ENCODE peak calls at places on chromosome 9, in seven cellular contexts. One of them, this sample, is unnamed.

GRCh38 chr9:72598639-72599038 is 77.2 kb downstream of the TMC1 start:
- DNase-seq in BJ: no peak
- DNase-seq in AG04449: no peak
- DNase-seq in fibroblast of pulmonary artery: no peak
- DNase-seq in K562: no peak
- DNase-seq in GM06990: no peak
- DNase-seq in sigmoid colon: no peak
- DNase-seq in this sample: no peak

GRCh38 chr9:347667-348292 is 133.1 kb downstream of the DOCK8 start:
- DNase-seq in BJ: no peak
- DNase-seq in AG04449: no peak
- DNase-seq in fibroblast of pulmonary artery: peak
- DNase-seq in K562: peak
- DNase-seq in GM06990: no peak
- DNase-seq in sigmoid colon: no peak
- DNase-seq in this sample: no peak

GRCh38 chr9:136728080-136728547 is 14.6 kb downstream of the LCN10 start:
- DNase-seq in BJ: peak
- DNase-seq in GM06990: peak
- DNase-seq in AG04449: peak
- DNase-seq in K562: peak
- DNase-seq in fibroblast of pulmonary artery: peak
- DNase-seq in sigmoid colon: peak
- DNase-seq in this sample: peak

GRCh38 chr9:137195525-137196220 is 4.9 kb downstream of the TPRN start:
- DNase-seq in AG04449: no peak
- DNase-seq in sigmoid colon: no peak
- DNase-seq in BJ: no peak
- DNase-seq in GM06990: no peak
- DNase-seq in K562: no peak
- DNase-seq in fibroblast of pulmonary artery: no peak
- DNase-seq in this sample: no peak

GRCh38 chr9:112069318-112070169 is 105.6 kb downstream of the SUSD1 start:
- DNase-seq in AG04449: no peak
- DNase-seq in GM06990: peak
- DNase-seq in BJ: no peak
- DNase-seq in sigmoid colon: no peak
- DNase-seq in K562: peak
- DNase-seq in fibroblast of pulmonary artery: no peak
- DNase-seq in this sample: no peak

GRCh38 chr9:137297966-137298365 is 4.1 kb downstream of the NRARP start:
- DNase-seq in AG04449: no peak
- DNase-seq in K562: no peak
- DNase-seq in GM06990: no peak
- DNase-seq in BJ: no peak
- DNase-seq in fibroblast of pulmonary artery: no peak
- DNase-seq in sigmoid colon: no peak
- DNase-seq in this sample: no peak

GRCh38 chr9:16530669-16531461 is 339.6 kb downstream of the BNC2 start:
- DNase-seq in GM06990: no peak
- DNase-seq in sigmoid colon: peak
- DNase-seq in BJ: no peak
- DNase-seq in AG04449: no peak
- DNase-seq in fibroblast of pulmonary artery: peak
- DNase-seq in K562: no peak
- DNase-seq in this sample: peak

GRCh38 chr9:134434896-134435506 is 108.7 kb downstream of the RXRA start:
- DNase-seq in GM06990: no peak
- DNase-seq in fibroblast of pulmonary artery: peak
- DNase-seq in BJ: peak
- DNase-seq in K562: no peak
- DNase-seq in sigmoid colon: peak
- DNase-seq in AG04449: peak
- DNase-seq in this sample: no peak

GRCh38 chr9:110309661-110310060 is 28.0 kb downstream of the TXNDC8 start:
- DNase-seq in sigmoid colon: no peak
- DNase-seq in fibroblast of pulmonary artery: no peak
- DNase-seq in AG04449: no peak
- DNase-seq in BJ: no peak
- DNase-seq in GM06990: no peak
- DNase-seq in K562: no peak
- DNase-seq in this sample: no peak

GRCh38 chr9:87882627-87883026 is at the start of gene SPATA31E1:
- DNase-seq in fibroblast of pulmonary artery: no peak
- DNase-seq in BJ: no peak
- DNase-seq in sigmoid colon: no peak
- DNase-seq in AG04449: no peak
- DNase-seq in GM06990: no peak
- DNase-seq in K562: no peak
- DNase-seq in this sample: no peak

GRCh38 chr9:36823934-36824333 is 210.1 kb downstream of the PAX5 start:
- DNase-seq in BJ: no peak
- DNase-seq in sigmoid colon: no peak
- DNase-seq in AG04449: no peak
- DNase-seq in K562: no peak
- DNase-seq in GM06990: no peak
- DNase-seq in fibroblast of pulmonary artery: no peak
- DNase-seq in this sample: no peak

GRCh38 chr9:88808019-88808656 is 183.1 kb upstream of the S1PR3 start:
- DNase-seq in AG04449: no peak
- DNase-seq in K562: no peak
- DNase-seq in sigmoid colon: no peak
- DNase-seq in GM06990: no peak
- DNase-seq in fibroblast of pulmonary artery: peak
- DNase-seq in BJ: no peak
- DNase-seq in this sample: no peak

GRCh38 chr9:81096667-81097066 is 592.7 kb downstream of the TLE1 start:
- DNase-seq in AG04449: no peak
- DNase-seq in sigmoid colon: no peak
- DNase-seq in GM06990: no peak
- DNase-seq in BJ: no peak
- DNase-seq in fibroblast of pulmonary artery: no peak
- DNase-seq in K562: no peak
- DNase-seq in this sample: no peak

GRCh38 chr9:37486616-37487544 is 1.1 kb downstream of the POLR1E start:
- DNase-seq in K562: peak
- DNase-seq in fibroblast of pulmonary artery: peak
- DNase-seq in sigmoid colon: peak
- DNase-seq in GM06990: no peak
- DNase-seq in BJ: peak
- DNase-seq in AG04449: peak
- DNase-seq in this sample: no peak

GRCh38 chr9:114006155-114006550 is 71.9 kb downstream of the AMBP start:
- DNase-seq in GM06990: no peak
- DNase-seq in sigmoid colon: peak
- DNase-seq in fibroblast of pulmonary artery: no peak
- DNase-seq in K562: no peak
- DNase-seq in AG04449: no peak
- DNase-seq in BJ: no peak
- DNase-seq in this sample: no peak

GRCh38 chr9:84759300-84759750 is 89.8 kb downstream of the NTRK2 start:
- DNase-seq in K562: no peak
- DNase-seq in BJ: no peak
- DNase-seq in fibroblast of pulmonary artery: no peak
- DNase-seq in AG04449: no peak
- DNase-seq in sigmoid colon: no peak
- DNase-seq in GM06990: peak
- DNase-seq in this sample: peak

GRCh38 chr9:28774433-28775029 is 1201.2 kb upstream of the C9orf72 start:
- DNase-seq in fibroblast of pulmonary artery: peak
- DNase-seq in sigmoid colon: no peak
- DNase-seq in BJ: no peak
- DNase-seq in K562: no peak
- DNase-seq in AG04449: no peak
- DNase-seq in GM06990: no peak
- DNase-seq in this sample: peak

GRCh38 chr9:17280350-17281012 is 145.6 kb downstream of the CNTLN start:
- DNase-seq in GM06990: no peak
- DNase-seq in sigmoid colon: no peak
- DNase-seq in BJ: no peak
- DNase-seq in K562: no peak
- DNase-seq in fibroblast of pulmonary artery: peak
- DNase-seq in AG04449: peak
- DNase-seq in this sample: no peak

GRCh38 chr9:136303066-136303824 is 649 bp downstream of the CCDC187 start:
- DNase-seq in sigmoid colon: no peak
- DNase-seq in GM06990: no peak
- DNase-seq in BJ: no peak
- DNase-seq in AG04449: no peak
- DNase-seq in fibroblast of pulmonary artery: no peak
- DNase-seq in K562: peak
- DNase-seq in this sample: no peak

GRCh38 chr9:113302792-113303418 is at the start of gene RNF183:
- DNase-seq in AG04449: no peak
- DNase-seq in K562: no peak
- DNase-seq in GM06990: no peak
- DNase-seq in sigmoid colon: no peak
- DNase-seq in fibroblast of pulmonary artery: no peak
- DNase-seq in BJ: no peak
- DNase-seq in this sample: no peak

GRCh38 chr9:27865031-27865438 is 291.8 kb upstream of the C9orf72 start:
- DNase-seq in sigmoid colon: no peak
- DNase-seq in K562: no peak
- DNase-seq in BJ: no peak
- DNase-seq in AG04449: no peak
- DNase-seq in fibroblast of pulmonary artery: peak
- DNase-seq in GM06990: no peak
- DNase-seq in this sample: no peak

GRCh38 chr9:128275198-128276007 is at the start of gene GOLGA2:
- DNase-seq in sigmoid colon: peak
- DNase-seq in AG04449: no peak
- DNase-seq in K562: peak
- DNase-seq in GM06990: no peak
- DNase-seq in BJ: no peak
- DNase-seq in fibroblast of pulmonary artery: peak
- DNase-seq in this sample: peak

GRCh38 chr9:128276008-128276573 is at the start of gene SWI5:
- DNase-seq in GM06990: peak
- DNase-seq in fibroblast of pulmonary artery: peak
- DNase-seq in BJ: peak
- DNase-seq in AG04449: peak
- DNase-seq in K562: peak
- DNase-seq in sigmoid colon: peak
- DNase-seq in this sample: peak

GRCh38 chr9:128271512-128271911 is 4.3 kb downstream of the GOLGA2 start:
- DNase-seq in K562: peak
- DNase-seq in sigmoid colon: no peak
- DNase-seq in fibroblast of pulmonary artery: no peak
- DNase-seq in BJ: no peak
- DNase-seq in GM06990: no peak
- DNase-seq in AG04449: no peak
- DNase-seq in this sample: no peak

GRCh38 chr9:128276574-128277270 is 646 bp downstream of the SWI5 start:
- DNase-seq in BJ: no peak
- DNase-seq in fibroblast of pulmonary artery: peak
- DNase-seq in AG04449: no peak
- DNase-seq in GM06990: no peak
- DNase-seq in sigmoid colon: peak
- DNase-seq in K562: peak
- DNase-seq in this sample: peak

GRCh38 chr9:128274245-128274644 is 1.6 kb downstream of the GOLGA2 start:
- DNase-seq in BJ: no peak
- DNase-seq in K562: no peak
- DNase-seq in fibroblast of pulmonary artery: no peak
- DNase-seq in sigmoid colon: no peak
- DNase-seq in GM06990: no peak
- DNase-seq in AG04449: no peak
- DNase-seq in this sample: no peak
- H3K4me3 ChIP-seq in BJ: peak
- H3K4me3 ChIP-seq in K562: no peak
- H3K4me3 ChIP-seq in fibroblast of pulmonary artery: peak
- H3K4me3 ChIP-seq in sigmoid colon: no peak
- H3K4me3 ChIP-seq in GM06990: no peak
- H3K4me3 ChIP-seq in AG04449: peak
- H3K4me3 ChIP-seq in this sample: no peak

GRCh38 chr9:78821126-78821822 is 524.3 kb downstream of the PSAT1 start:
- DNase-seq in fibroblast of pulmonary artery: peak
- DNase-seq in K562: peak
- DNase-seq in GM06990: no peak
- DNase-seq in BJ: no peak
- DNase-seq in AG04449: no peak
- DNase-seq in sigmoid colon: no peak
- DNase-seq in this sample: peak
- TF ChIP-seq CTCF in fibroblast of pulmonary artery: peak
- TF ChIP-seq CTCF in K562: peak
- TF ChIP-seq CTCF in GM06990: peak
- TF ChIP-seq CTCF in BJ: peak
- TF ChIP-seq CTCF in AG04449: peak
- TF ChIP-seq CTCF in sigmoid colon: peak
- TF ChIP-seq CTCF in this sample: peak

GRCh38 chr9:20406344-20406743 is 216.0 kb downstream of the MLLT3 start:
- DNase-seq in BJ: no peak
- DNase-seq in K562: no peak
- DNase-seq in GM06990: no peak
- DNase-seq in fibroblast of pulmonary artery: no peak
- DNase-seq in sigmoid colon: no peak
- DNase-seq in AG04449: no peak
- DNase-seq in this sample: no peak

GRCh38 chr9:20407013-20407412 is 215.3 kb downstream of the MLLT3 start:
- DNase-seq in AG04449: no peak
- DNase-seq in fibroblast of pulmonary artery: no peak
- DNase-seq in K562: no peak
- DNase-seq in sigmoid colon: no peak
- DNase-seq in GM06990: no peak
- DNase-seq in BJ: no peak
- DNase-seq in this sample: no peak

GRCh38 chr9:20409321-20410092 is 212.8 kb downstream of the MLLT3 start:
- DNase-seq in K562: no peak
- DNase-seq in AG04449: no peak
- DNase-seq in BJ: no peak
- DNase-seq in fibroblast of pulmonary artery: no peak
- DNase-seq in sigmoid colon: no peak
- DNase-seq in GM06990: no peak
- DNase-seq in this sample: no peak

GRCh38 chr9:20405086-20405485 is 217.2 kb downstream of the MLLT3 start:
- DNase-seq in sigmoid colon: no peak
- DNase-seq in BJ: no peak
- DNase-seq in AG04449: no peak
- DNase-seq in GM06990: no peak
- DNase-seq in fibroblast of pulmonary artery: no peak
- DNase-seq in K562: no peak
- DNase-seq in this sample: no peak

GRCh38 chr9:20408513-20408912 is 213.8 kb downstream of the MLLT3 start:
- DNase-seq in BJ: no peak
- DNase-seq in fibroblast of pulmonary artery: no peak
- DNase-seq in AG04449: no peak
- DNase-seq in sigmoid colon: no peak
- DNase-seq in K562: no peak
- DNase-seq in GM06990: no peak
- DNase-seq in this sample: no peak
- H3K4me3 ChIP-seq in BJ: no peak
- H3K4me3 ChIP-seq in fibroblast of pulmonary artery: no peak
- H3K4me3 ChIP-seq in AG04449: no peak
- H3K4me3 ChIP-seq in sigmoid colon: no peak
- H3K4me3 ChIP-seq in K562: no peak
- H3K4me3 ChIP-seq in GM06990: no peak
- H3K4me3 ChIP-seq in this sample: no peak

DNA sequence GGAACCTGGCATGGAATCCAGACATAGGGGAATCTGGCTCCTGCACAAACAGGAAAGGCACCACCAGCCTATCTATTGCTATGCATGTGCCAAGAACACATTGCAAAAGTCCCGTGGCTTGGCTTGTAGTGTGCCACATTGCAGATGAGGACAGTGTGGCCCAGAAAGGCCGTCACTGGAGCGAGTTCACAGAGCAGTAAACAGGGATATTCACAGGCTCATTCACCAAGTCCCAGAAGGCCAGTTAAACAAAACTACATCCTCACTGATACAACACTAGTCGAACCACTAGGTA is 39.6 kb upstream of the TRIM32 start:
- DNase-seq in K562: no peak
- DNase-seq in AG04449: no peak
- DNase-seq in BJ: no peak
- DNase-seq in sigmoid colon: no peak
- DNase-seq in fibroblast of pulmonary artery: no peak
- DNase-seq in GM06990: no peak
- DNase-seq in this sample: no peak
- TF ChIP-seq CTCF in K562: no peak
- TF ChIP-seq CTCF in AG04449: no peak
- TF ChIP-seq CTCF in BJ: no peak
- TF ChIP-seq CTCF in sigmoid colon: no peak
- TF ChIP-seq CTCF in fibroblast of pulmonary artery: no peak
- TF ChIP-seq CTCF in GM06990: no peak
- TF ChIP-seq CTCF in this sample: no peak

This sample was measured in GM12865.